ENCODE peak calls at places on chromosome 1, in five cellular contexts. One of them, this sample, is unnamed.

GRCh38 chr1:116489231-116489697 is 81.6 kb downstream of the CD58 start:
- DNase-seq in PC-3: peak
- DNase-seq in ascending aorta: no peak
- DNase-seq in spleen: no peak
- DNase-seq in CD8-positive, alpha-beta T cell: no peak
- DNase-seq in this sample: no peak

GRCh38 chr1:74689800-74690696 is 16.5 kb upstream of the ERICH3 start:
- DNase-seq in PC-3: peak
- DNase-seq in spleen: no peak
- DNase-seq in ascending aorta: no peak
- DNase-seq in CD8-positive, alpha-beta T cell: peak
- DNase-seq in this sample: no peak

GRCh38 chr1:185155600-185156320 is 993 bp downstream of the TRMT1L start:
- DNase-seq in spleen: no peak
- DNase-seq in ascending aorta: no peak
- DNase-seq in CD8-positive, alpha-beta T cell: no peak
- DNase-seq in PC-3: peak
- DNase-seq in this sample: no peak

GRCh38 chr1:27940297-27940696 is 5.5 kb downstream of the SMPDL3B start:
- DNase-seq in CD8-positive, alpha-beta T cell: peak
- DNase-seq in spleen: peak
- DNase-seq in ascending aorta: no peak
- DNase-seq in PC-3: peak
- DNase-seq in this sample: no peak

GRCh38 chr1:204680461-204680860 is 5.1 kb downstream of the LRRN2 start:
- DNase-seq in ascending aorta: no peak
- DNase-seq in CD8-positive, alpha-beta T cell: no peak
- DNase-seq in PC-3: no peak
- DNase-seq in spleen: no peak
- DNase-seq in this sample: no peak

GRCh38 chr1:211695135-211695816 is 19.9 kb upstream of the NEK2 start:
- DNase-seq in PC-3: no peak
- DNase-seq in CD8-positive, alpha-beta T cell: peak
- DNase-seq in spleen: peak
- DNase-seq in ascending aorta: no peak
- DNase-seq in this sample: no peak

GRCh38 chr1:906532-907420 is 16.9 kb upstream of the SAMD11 start:
- DNase-seq in spleen: peak
- DNase-seq in PC-3: peak
- DNase-seq in CD8-positive, alpha-beta T cell: peak
- DNase-seq in ascending aorta: peak
- DNase-seq in this sample: peak

GRCh38 chr1:47031585-47031984 is 8.1 kb downstream of the CYP4X1 start:
- DNase-seq in ascending aorta: no peak
- DNase-seq in PC-3: no peak
- DNase-seq in CD8-positive, alpha-beta T cell: no peak
- DNase-seq in spleen: no peak
- DNase-seq in this sample: no peak

GRCh38 chr1:29672955-29673507 is 436.7 kb downstream of the PTPRU start:
- DNase-seq in PC-3: no peak
- DNase-seq in spleen: no peak
- DNase-seq in ascending aorta: peak
- DNase-seq in CD8-positive, alpha-beta T cell: no peak
- DNase-seq in this sample: no peak

GRCh38 chr1:223316082-223316481 is 47.9 kb downstream of the SUSD4 start:
- DNase-seq in PC-3: no peak
- DNase-seq in spleen: no peak
- DNase-seq in ascending aorta: no peak
- DNase-seq in CD8-positive, alpha-beta T cell: no peak
- DNase-seq in this sample: no peak

GRCh38 chr1:168454211-168454815 is 89.5 kb downstream of the XCL2 start:
- DNase-seq in ascending aorta: no peak
- DNase-seq in CD8-positive, alpha-beta T cell: no peak
- DNase-seq in PC-3: peak
- DNase-seq in spleen: no peak
- DNase-seq in this sample: no peak

GRCh38 chr1:107292012-107292411 is 151.2 kb downstream of the NTNG1 start:
- DNase-seq in spleen: no peak
- DNase-seq in ascending aorta: no peak
- DNase-seq in PC-3: no peak
- DNase-seq in CD8-positive, alpha-beta T cell: no peak
- DNase-seq in this sample: no peak

GRCh38 chr1:212007896-212008295 is 27.5 kb downstream of the INTS7 start:
- DNase-seq in ascending aorta: no peak
- DNase-seq in PC-3: no peak
- DNase-seq in spleen: no peak
- DNase-seq in CD8-positive, alpha-beta T cell: no peak
- DNase-seq in this sample: no peak

GRCh38 chr1:37926061-37926924 is 20.6 kb downstream of the INPP5B start:
- DNase-seq in spleen: no peak
- DNase-seq in CD8-positive, alpha-beta T cell: peak
- DNase-seq in PC-3: no peak
- DNase-seq in ascending aorta: no peak
- DNase-seq in this sample: no peak

GRCh38 chr1:101129975-101130374 is 104.4 kb upstream of the DPH5 start:
- DNase-seq in ascending aorta: no peak
- DNase-seq in spleen: no peak
- DNase-seq in PC-3: no peak
- DNase-seq in CD8-positive, alpha-beta T cell: no peak
- DNase-seq in this sample: no peak

GRCh38 chr1:155931332-155932038 is 2.7 kb downstream of the KHDC4 start:
- DNase-seq in PC-3: peak
- DNase-seq in ascending aorta: no peak
- DNase-seq in spleen: peak
- DNase-seq in CD8-positive, alpha-beta T cell: no peak
- DNase-seq in this sample: no peak

GRCh38 chr1:44407430-44408180 is 2.5 kb downstream of the RNF220 start:
- DNase-seq in ascending aorta: no peak
- DNase-seq in spleen: peak
- DNase-seq in PC-3: no peak
- DNase-seq in CD8-positive, alpha-beta T cell: no peak
- DNase-seq in this sample: no peak

GRCh38 chr1:11918779-11919519 is 7.3 kb downstream of the KIAA2013 start:
- DNase-seq in PC-3: peak
- DNase-seq in spleen: no peak
- DNase-seq in CD8-positive, alpha-beta T cell: no peak
- DNase-seq in ascending aorta: peak
- DNase-seq in this sample: no peak

GRCh38 chr1:27993241-27993640 is 33.5 kb downstream of the XKR8 start:
- DNase-seq in PC-3: no peak
- DNase-seq in ascending aorta: no peak
- DNase-seq in spleen: no peak
- DNase-seq in CD8-positive, alpha-beta T cell: no peak
- DNase-seq in this sample: no peak

GRCh38 chr1:32353886-32354570 is 8.3 kb downstream of the FAM229A start:
- DNase-seq in PC-3: no peak
- DNase-seq in ascending aorta: no peak
- DNase-seq in CD8-positive, alpha-beta T cell: no peak
- DNase-seq in spleen: no peak
- DNase-seq in this sample: no peak

GRCh38 chr1:19007491-19008441 is 51.3 kb upstream of the IFFO2 start:
- DNase-seq in spleen: no peak
- DNase-seq in PC-3: peak
- DNase-seq in CD8-positive, alpha-beta T cell: no peak
- DNase-seq in ascending aorta: peak
- DNase-seq in this sample: no peak

GRCh38 chr1:19006837-19007271 is 50.4 kb upstream of the IFFO2 start:
- DNase-seq in spleen: no peak
- DNase-seq in CD8-positive, alpha-beta T cell: no peak
- DNase-seq in ascending aorta: peak
- DNase-seq in PC-3: no peak
- DNase-seq in this sample: no peak

GRCh38 chr1:19006000-19006399 is 49.5 kb upstream of the IFFO2 start:
- DNase-seq in PC-3: no peak
- DNase-seq in ascending aorta: peak
- DNase-seq in CD8-positive, alpha-beta T cell: no peak
- DNase-seq in spleen: no peak
- DNase-seq in this sample: no peak

GRCh38 chr1:19000065-19000464 is 43.6 kb upstream of the IFFO2 start:
- DNase-seq in spleen: no peak
- DNase-seq in PC-3: no peak
- DNase-seq in CD8-positive, alpha-beta T cell: no peak
- DNase-seq in ascending aorta: peak
- DNase-seq in this sample: no peak

GRCh38 chr1:19003371-19004290 is 47.2 kb upstream of the IFFO2 start:
- DNase-seq in ascending aorta: no peak
- DNase-seq in CD8-positive, alpha-beta T cell: no peak
- DNase-seq in spleen: no peak
- DNase-seq in PC-3: no peak
- DNase-seq in this sample: no peak
- H3K4me3 ChIP-seq in ascending aorta: no peak
- H3K4me3 ChIP-seq in CD8-positive, alpha-beta T cell: no peak
- H3K4me3 ChIP-seq in spleen: no peak
- H3K4me3 ChIP-seq in PC-3: no peak
- H3K4me3 ChIP-seq in this sample: no peak

GRCh38 chr1:118337346-118337745 is 152.3 kb upstream of the SPAG17 start:
- DNase-seq in spleen: no peak
- DNase-seq in CD8-positive, alpha-beta T cell: no peak
- DNase-seq in PC-3: peak
- DNase-seq in ascending aorta: no peak
- DNase-seq in this sample: no peak

GRCh38 chr1:118333601-118334241 is 148.7 kb upstream of the SPAG17 start:
- DNase-seq in spleen: no peak
- DNase-seq in ascending aorta: no peak
- DNase-seq in PC-3: no peak
- DNase-seq in CD8-positive, alpha-beta T cell: no peak
- DNase-seq in this sample: no peak

GRCh38 chr1:118338991-118339390 is 154.0 kb upstream of the SPAG17 start:
- DNase-seq in PC-3: no peak
- DNase-seq in spleen: no peak
- DNase-seq in CD8-positive, alpha-beta T cell: no peak
- DNase-seq in ascending aorta: no peak
- DNase-seq in this sample: no peak

GRCh38 chr1:118339431-118340146 is 154.6 kb upstream of the SPAG17 start:
- DNase-seq in CD8-positive, alpha-beta T cell: no peak
- DNase-seq in PC-3: peak
- DNase-seq in spleen: no peak
- DNase-seq in ascending aorta: no peak
- DNase-seq in this sample: no peak

DNA sequence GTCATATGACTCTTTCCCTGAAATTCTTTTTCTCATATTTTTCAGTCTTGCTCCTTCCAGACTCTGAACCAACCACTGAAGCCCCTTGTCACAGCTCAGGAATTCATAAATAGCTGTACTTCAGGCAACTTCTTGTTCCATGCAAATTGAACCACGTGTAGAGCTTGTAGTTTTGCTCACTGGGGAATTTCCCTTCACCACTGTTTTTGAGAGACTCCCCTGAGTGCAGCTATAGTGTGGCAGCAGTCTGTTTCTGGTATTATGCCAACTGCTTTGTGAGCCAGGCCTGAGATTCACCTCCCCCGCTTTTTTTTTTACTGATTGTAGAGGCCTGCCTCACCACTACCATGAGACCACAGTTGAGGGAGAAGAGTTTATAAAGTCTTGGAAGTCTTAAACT is 150.3 kb upstream of the SPAG17 start:
- DNase-seq in ascending aorta: no peak
- DNase-seq in PC-3: no peak
- DNase-seq in CD8-positive, alpha-beta T cell: no peak
- DNase-seq in spleen: no peak
- DNase-seq in this sample: no peak
- TF ChIP-seq CTCF in ascending aorta: no peak
- TF ChIP-seq CTCF in PC-3: no peak
- TF ChIP-seq CTCF in CD8-positive, alpha-beta T cell: no peak
- TF ChIP-seq CTCF in spleen: no peak
- TF ChIP-seq CTCF in this sample: no peak

GRCh38 chr1:50980505-50980904 is 10.5 kb downstream of the CDKN2C start:
- DNase-seq in spleen: no peak
- DNase-seq in ascending aorta: no peak
- DNase-seq in PC-3: no peak
- DNase-seq in CD8-positive, alpha-beta T cell: no peak
- DNase-seq in this sample: no peak

GRCh38 chr1:50985094-50985493 is 15.0 kb downstream of the CDKN2C start:
- DNase-seq in spleen: no peak
- DNase-seq in PC-3: no peak
- DNase-seq in ascending aorta: no peak
- DNase-seq in CD8-positive, alpha-beta T cell: no peak
- DNase-seq in this sample: no peak

GRCh38 chr1:50979964-50980363 is 9.9 kb downstream of the CDKN2C start:
- DNase-seq in CD8-positive, alpha-beta T cell: no peak
- DNase-seq in PC-3: no peak
- DNase-seq in ascending aorta: no peak
- DNase-seq in spleen: no peak
- DNase-seq in this sample: no peak

GRCh38 chr1:50981741-50982140 is 11.7 kb downstream of the CDKN2C start:
- DNase-seq in spleen: no peak
- DNase-seq in PC-3: no peak
- DNase-seq in CD8-positive, alpha-beta T cell: no peak
- DNase-seq in ascending aorta: no peak
- DNase-seq in this sample: no peak

DNA sequence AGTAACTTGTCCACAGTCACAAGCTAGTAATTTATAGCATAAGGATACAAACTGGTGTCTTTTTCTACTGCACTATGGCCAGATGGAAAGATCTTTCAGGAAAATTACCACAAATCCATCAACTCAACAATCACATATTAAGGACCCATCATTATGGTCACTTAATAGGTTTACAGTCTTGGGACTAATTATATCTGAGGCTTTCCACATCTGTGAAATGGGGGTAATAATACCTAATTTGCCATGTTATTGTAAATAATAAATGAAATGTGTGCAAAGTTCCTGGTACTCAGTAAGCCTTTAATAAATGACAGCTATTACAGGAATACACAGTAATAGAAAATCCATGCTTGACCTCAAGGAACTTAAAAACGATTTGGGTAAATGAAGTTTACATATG is 13.4 kb downstream of the CDKN2C start:
- DNase-seq in ascending aorta: no peak
- DNase-seq in CD8-positive, alpha-beta T cell: no peak
- DNase-seq in spleen: no peak
- DNase-seq in PC-3: no peak
- DNase-seq in this sample: no peak
- H3K4me3 ChIP-seq in ascending aorta: no peak
- H3K4me3 ChIP-seq in CD8-positive, alpha-beta T cell: no peak
- H3K4me3 ChIP-seq in spleen: no peak
- H3K4me3 ChIP-seq in PC-3: no peak
- H3K4me3 ChIP-seq in this sample: no peak

DNA sequence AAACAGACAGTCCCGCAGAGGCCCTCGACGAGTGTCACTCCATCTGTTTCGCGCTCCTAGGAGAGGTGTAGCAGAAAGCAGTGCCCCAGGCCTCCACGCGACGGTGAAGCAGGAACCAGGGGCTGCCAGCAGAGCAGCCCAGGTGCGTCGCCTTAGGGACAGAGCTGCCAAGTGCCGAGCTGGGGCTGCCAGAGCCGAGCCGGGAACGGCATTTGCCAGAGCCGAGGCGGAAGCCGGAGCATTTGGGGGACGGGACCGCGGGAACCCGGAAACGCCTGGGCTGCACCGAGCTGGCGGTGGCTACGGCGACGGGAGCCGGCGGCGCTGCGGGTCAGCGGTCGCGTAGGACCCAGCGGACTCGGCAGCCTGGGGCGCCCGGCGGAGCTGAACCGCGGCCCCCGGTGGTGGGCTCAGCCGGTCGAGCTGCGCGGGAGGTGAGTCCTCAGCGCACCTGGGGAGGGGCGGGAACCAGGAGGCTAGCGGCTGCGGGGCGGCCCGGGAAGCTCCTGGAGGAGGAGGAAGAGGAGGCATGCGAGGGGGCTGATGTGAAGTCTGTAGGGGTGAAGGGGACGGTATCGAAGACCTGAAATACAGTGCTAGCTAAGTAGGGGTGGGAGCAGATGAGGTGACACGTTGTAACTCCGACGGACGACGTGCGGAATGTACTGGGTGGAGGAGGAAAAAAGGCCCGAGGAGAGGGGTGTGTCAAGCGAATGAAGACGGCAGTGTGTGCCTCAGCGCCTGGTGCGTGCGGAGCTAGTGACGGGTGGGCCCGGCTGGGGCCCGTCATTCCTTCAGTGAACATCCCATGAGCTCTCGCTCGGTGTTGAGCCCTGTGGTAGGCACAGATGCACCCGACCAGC is at the start of gene SLC35A3:
- DNase-seq in spleen: peak
- DNase-seq in CD8-positive, alpha-beta T cell: peak
- DNase-seq in ascending aorta: peak
- DNase-seq in PC-3: peak
- DNase-seq in this sample: peak
- TF ChIP-seq CTCF in spleen: no peak
- TF ChIP-seq CTCF in CD8-positive, alpha-beta T cell: no peak
- TF ChIP-seq CTCF in ascending aorta: no peak
- TF ChIP-seq CTCF in PC-3: no peak
- TF ChIP-seq CTCF in this sample: no peak

This sample was measured in suprapubic skin.